ENCODE peak calls at places on chromosomes 2 and 18, in four cellular contexts. One of them, this sample, is unnamed.

GRCh38 chr2:159936471-159936870 is 125.9 kb downstream of the PLA2R1 start:
- DNase-seq in psoas muscle: no peak
- DNase-seq in ELR: peak
- DNase-seq in epithelial cell of esophagus: no peak
- DNase-seq in this sample: no peak

GRCh38 chr18:43877922-43878321 is 600.6 kb upstream of the SYT4 start:
- DNase-seq in psoas muscle: no peak
- DNase-seq in ELR: no peak
- DNase-seq in epithelial cell of esophagus: no peak
- DNase-seq in this sample: no peak

GRCh38 chr2:43725711-43726246 is 48.1 kb upstream of the DYNC2LI1 start:
- DNase-seq in psoas muscle: no peak
- DNase-seq in ELR: no peak
- DNase-seq in epithelial cell of esophagus: no peak
- DNase-seq in this sample: no peak

GRCh38 chr18:77223653-77224052 is 26.0 kb upstream of the GALR1 start:
- DNase-seq in psoas muscle: no peak
- DNase-seq in ELR: peak
- DNase-seq in epithelial cell of esophagus: peak
- DNase-seq in this sample: no peak

GRCh38 chr2:68726608-68727367 is 7.8 kb upstream of the ARHGAP25 start:
- DNase-seq in psoas muscle: no peak
- DNase-seq in ELR: peak
- DNase-seq in epithelial cell of esophagus: peak
- DNase-seq in this sample: no peak

GRCh38 chr18:6284761-6285160 is 129.9 kb downstream of the L3MBTL4 start:
- DNase-seq in psoas muscle: no peak
- DNase-seq in ELR: no peak
- DNase-seq in epithelial cell of esophagus: no peak
- DNase-seq in this sample: no peak

GRCh38 chr2:30706534-30707303 is 100.5 kb downstream of the CAPN13 start:
- DNase-seq in psoas muscle: peak
- DNase-seq in ELR: peak
- DNase-seq in epithelial cell of esophagus: peak
- DNase-seq in this sample: peak

GRCh38 chr2:181846359-181846758 is 45.2 kb upstream of the ITPRID2 start:
- DNase-seq in psoas muscle: no peak
- DNase-seq in ELR: no peak
- DNase-seq in epithelial cell of esophagus: no peak
- DNase-seq in this sample: no peak

GRCh38 chr18:6741290-6741689 is 11.8 kb downstream of the ARHGAP28 start:
- DNase-seq in psoas muscle: no peak
- DNase-seq in ELR: peak
- DNase-seq in epithelial cell of esophagus: peak
- DNase-seq in this sample: peak

GRCh38 chr2:201182650-201183372 is at the start of gene CASP10:
- DNase-seq in psoas muscle: no peak
- DNase-seq in ELR: peak
- DNase-seq in epithelial cell of esophagus: peak
- DNase-seq in this sample: no peak

GRCh38 chr2:31214638-31214915 is 2.7 kb downstream of the CAPN14 start:
- DNase-seq in psoas muscle: no peak
- DNase-seq in ELR: no peak
- DNase-seq in epithelial cell of esophagus: no peak
- DNase-seq in this sample: no peak

GRCh38 chr2:68901199-68901515 is 30.0 kb upstream of the BMP10 start:
- DNase-seq in psoas muscle: no peak
- DNase-seq in ELR: peak
- DNase-seq in epithelial cell of esophagus: peak
- DNase-seq in this sample: no peak

GRCh38 chr18:12470382-12471090 is 62.8 kb downstream of the PRELID3A start:
- DNase-seq in psoas muscle: no peak
- DNase-seq in ELR: no peak
- DNase-seq in epithelial cell of esophagus: peak
- DNase-seq in this sample: no peak

GRCh38 chr2:17273066-17273465 is 245.2 kb downstream of the RAD51AP2 start:
- DNase-seq in psoas muscle: no peak
- DNase-seq in ELR: no peak
- DNase-seq in epithelial cell of esophagus: no peak
- DNase-seq in this sample: no peak

GRCh38 chr2:219433666-219434467 is 776 bp upstream of the SPEG start:
- DNase-seq in psoas muscle: peak
- DNase-seq in ELR: peak
- DNase-seq in epithelial cell of esophagus: peak
- DNase-seq in this sample: no peak

GRCh38 chr2:2580341-2580740 is 249.3 kb upstream of the MYT1L start:
- DNase-seq in psoas muscle: peak
- DNase-seq in ELR: no peak
- DNase-seq in epithelial cell of esophagus: no peak
- DNase-seq in this sample: no peak

GRCh38 chr2:27009716-27010115 is 23.0 kb upstream of the TMEM214 start:
- DNase-seq in psoas muscle: no peak
- DNase-seq in ELR: no peak
- DNase-seq in epithelial cell of esophagus: no peak
- DNase-seq in this sample: no peak

GRCh38 chr2:31404827-31405226 is 9.7 kb downstream of the XDH start:
- DNase-seq in psoas muscle: no peak
- DNase-seq in ELR: no peak
- DNase-seq in epithelial cell of esophagus: no peak
- DNase-seq in this sample: no peak

GRCh38 chr18:28792404-28793103 is 615.6 kb upstream of the CDH2 start:
- DNase-seq in psoas muscle: no peak
- DNase-seq in ELR: no peak
- DNase-seq in epithelial cell of esophagus: peak
- DNase-seq in this sample: no peak

GRCh38 chr2:118292991-118293390 is 204.7 kb downstream of the INSIG2 start:
- DNase-seq in psoas muscle: no peak
- DNase-seq in ELR: no peak
- DNase-seq in epithelial cell of esophagus: no peak
- DNase-seq in this sample: no peak

GRCh38 chr2:172114579-172114978 is 11.9 kb upstream of the DLX2 start:
- DNase-seq in psoas muscle: no peak
- DNase-seq in ELR: no peak
- DNase-seq in epithelial cell of esophagus: no peak
- DNase-seq in this sample: no peak